ENCODE peak calls at places on chromosomes 16 and 17, in nine cellular contexts. One of them, this sample, is unnamed.

GRCh38 chr17:34579017-34579946 is at the start of gene TMEM132E:
- DNase-seq in COR-L47: peak; percentile 44
- DNase-seq in NCI-H1092 treated with DMSO at 0.1 percent for 48 hours: peak; percentile 44
- DNase-seq in GM12892: no peak
- DNase-seq in NCI-H1105 treated with DMSO at 0.1 percent for 48 hours: peak; percentile 66
- DNase-seq in heart left ventricle: peak; percentile 25
- DNase-seq in IMR-90: peak; percentile 2
- DNase-seq in mesenteric fat pad: no peak
- DNase-seq in KBM-7: no peak
- DNase-seq in this sample: no peak

GRCh38 chr16:55521792-55522191 is 12.9 kb downstream of the LPCAT2 start:
- DNase-seq in heart left ventricle: no peak
- DNase-seq in COR-L47: no peak
- DNase-seq in GM12892: no peak
- DNase-seq in NCI-H1092 treated with DMSO at 0.1 percent for 48 hours: no peak
- DNase-seq in KBM-7: no peak
- DNase-seq in mesenteric fat pad: no peak
- DNase-seq in IMR-90: no peak
- DNase-seq in NCI-H1105 treated with DMSO at 0.1 percent for 48 hours: no peak
- DNase-seq in this sample: no peak

GRCh38 chr17:72635034-72635654 is 457.3 kb downstream of the SLC39A11 start:
- DNase-seq in NCI-H1092 treated with DMSO at 0.1 percent for 48 hours: peak; percentile 14
- DNase-seq in KBM-7: no peak
- DNase-seq in mesenteric fat pad: no peak
- DNase-seq in GM12892: no peak
- DNase-seq in NCI-H1105 treated with DMSO at 0.1 percent for 48 hours: peak; percentile 44
- DNase-seq in heart left ventricle: no peak
- DNase-seq in COR-L47: peak; percentile 64
- DNase-seq in IMR-90: no peak
- DNase-seq in this sample: no peak

GRCh38 chr17:47760409-47761140 is 27.5 kb downstream of the TBX21 start:
- DNase-seq in COR-L47: no peak
- DNase-seq in NCI-H1092 treated with DMSO at 0.1 percent for 48 hours: no peak
- DNase-seq in heart left ventricle: no peak
- DNase-seq in mesenteric fat pad: peak; percentile 74
- DNase-seq in IMR-90: no peak
- DNase-seq in KBM-7: no peak
- DNase-seq in GM12892: no peak
- DNase-seq in NCI-H1105 treated with DMSO at 0.1 percent for 48 hours: no peak
- DNase-seq in this sample: no peak

GRCh38 chr17:3002538-3003301 is 60.7 kb downstream of the OR1D5 start:
- DNase-seq in mesenteric fat pad: peak; percentile 75
- DNase-seq in GM12892: peak; percentile 64
- DNase-seq in KBM-7: peak; percentile 92
- DNase-seq in IMR-90: no peak
- DNase-seq in COR-L47: no peak
- DNase-seq in NCI-H1092 treated with DMSO at 0.1 percent for 48 hours: no peak
- DNase-seq in heart left ventricle: no peak
- DNase-seq in NCI-H1105 treated with DMSO at 0.1 percent for 48 hours: no peak
- DNase-seq in this sample: peak; percentile 98

GRCh38 chr16:11796227-11797165 is 562 bp downstream of the ZC3H7A start:
- DNase-seq in heart left ventricle: peak; percentile 79
- DNase-seq in mesenteric fat pad: peak; percentile 92
- DNase-seq in NCI-H1105 treated with DMSO at 0.1 percent for 48 hours: no peak
- DNase-seq in NCI-H1092 treated with DMSO at 0.1 percent for 48 hours: no peak
- DNase-seq in IMR-90: peak; percentile 44
- DNase-seq in GM12892: no peak
- DNase-seq in KBM-7: no peak
- DNase-seq in COR-L47: peak; percentile 6
- DNase-seq in this sample: peak; percentile 65

GRCh38 chr16:585351-585750 is 4.5 kb upstream of the RAB40C start:
- DNase-seq in NCI-H1092 treated with DMSO at 0.1 percent for 48 hours: peak; percentile 20
- DNase-seq in KBM-7: no peak
- DNase-seq in COR-L47: peak; percentile 32
- DNase-seq in GM12892: no peak
- DNase-seq in IMR-90: no peak
- DNase-seq in mesenteric fat pad: no peak
- DNase-seq in heart left ventricle: no peak
- DNase-seq in NCI-H1105 treated with DMSO at 0.1 percent for 48 hours: peak; percentile 11
- DNase-seq in this sample: peak; percentile 63

GRCh38 chr16:8848939-8849391 is 19.8 kb downstream of the CARHSP1 start:
- DNase-seq in KBM-7: no peak
- DNase-seq in heart left ventricle: no peak
- DNase-seq in GM12892: no peak
- DNase-seq in NCI-H1092 treated with DMSO at 0.1 percent for 48 hours: no peak
- DNase-seq in NCI-H1105 treated with DMSO at 0.1 percent for 48 hours: no peak
- DNase-seq in mesenteric fat pad: peak; percentile 57
- DNase-seq in COR-L47: no peak
- DNase-seq in IMR-90: peak; percentile 75
- DNase-seq in this sample: no peak

This sample was measured in Karpas-422.